ENCODE peak calls at places on chromosomes 4 and X, in four cellular contexts. V is H9, X is IMR-90, G is H1. H is an unnamed sample.

GRCh38 chr4:74716436-74716765 is 77.9 kb downstream of the BTC start:
- DNase-seq in X (no peak), V (no peak), G (no peak), H (no peak)

GRCh38 chr4:94724016-94724415 is 33.7 kb upstream of the BMPR1B start:
- DNase-seq in X (no peak), G (no peak), V (no peak), H (no peak)

GRCh38 chr4:145819246-145820181 is 119.1 kb downstream of the ZNF827 start:
- DNase-seq in G (no peak), X (no peak), V (no peak), H (no peak)

GRCh38 chrX:68915778-68916177 is 87.0 kb downstream of the EFNB1 start:
- DNase-seq in G (no peak), V (no peak), X (no peak), H (no peak)

GRCh38 chr4:185535818-185536729 is 767 bp upstream of the PDLIM3 start:
- DNase-seq in V (no peak), G (no peak), X (no peak), H (no peak)

GRCh38 chr4:137967480-137968190 is 274.5 kb downstream of the SLC7A11 start:
- DNase-seq in X (peak), V (no peak), G (no peak), H (peak)

GRCh38 chrX:132689741-132690140 is 200.9 kb upstream of the MBNL3 start:
- DNase-seq in X (no peak), G (no peak), V (no peak), H (no peak)

GRCh38 chr4:153153339-153153851 is 50.8 kb upstream of the TRIM2 start:
- DNase-seq in V (peak), X (peak), G (no peak), H (peak)

GRCh38 chr4:73691759-73692158 is 48.6 kb upstream of the CXCL8 start:
- DNase-seq in X (no peak), V (no peak), G (no peak), H (no peak)

GRCh38 chr4:7341486-7342222 is 93.1 kb downstream of the PSAPL1 start:
- DNase-seq in X (peak), V (no peak), G (no peak), H (no peak)

GRCh38 chr4:91058345-91058744 is 931.2 kb downstream of the CCSER1 start:
- DNase-seq in X (peak), G (no peak), V (no peak), H (no peak)

GRCh38 chr4:44186096-44186849 is 262.3 kb downstream of the KCTD8 start:
- DNase-seq in V (peak), X (no peak), G (no peak), H (peak)

GRCh38 chr4:7312691-7313090 is 120.4 kb downstream of the SORCS2 start:
- DNase-seq in X (no peak), V (no peak), G (no peak), H (no peak)

GRCh38 chrX:132227383-132228112 is 8.3 kb upstream of the RAP2C start:
- DNase-seq in V (no peak), G (no peak), X (peak), H (no peak)

GRCh38 chrX:147900349-147900748 is 11.4 kb upstream of the FMR1 start:
- DNase-seq in V (no peak), X (no peak), G (no peak), H (peak)

GRCh38 chrX:147902270-147902669 is 9.4 kb upstream of the FMR1 start:
- DNase-seq in X (no peak), G (no peak), V (no peak), H (no peak)

GRCh38 chrX:147901476-147902126 is 10.1 kb upstream of the FMR1 start:
- DNase-seq in V (no peak), G (no peak), X (no peak), H (no peak)

GRCh38 chrX:147898951-147899350 is 12.8 kb upstream of the FMR1 start:
- DNase-seq in X (no peak), G (no peak), V (no peak), H (no peak)

GRCh38 chrX:147899715-147900114 is 12.0 kb upstream of the FMR1 start:
- DNase-seq in G (no peak), X (no peak), V (no peak), H (no peak)
- H2BK120ac ChIP-seq in G (no peak), X (no peak), V (no peak), H (no peak)

GRCh38 chr4:110622841-110623709 is at the start of gene PITX2:
- DNase-seq in V (peak), X (peak), G (peak), H (peak)
- H2BK15ac ChIP-seq in V (peak), X (no peak), G (no peak), H (no peak)

DNA sequence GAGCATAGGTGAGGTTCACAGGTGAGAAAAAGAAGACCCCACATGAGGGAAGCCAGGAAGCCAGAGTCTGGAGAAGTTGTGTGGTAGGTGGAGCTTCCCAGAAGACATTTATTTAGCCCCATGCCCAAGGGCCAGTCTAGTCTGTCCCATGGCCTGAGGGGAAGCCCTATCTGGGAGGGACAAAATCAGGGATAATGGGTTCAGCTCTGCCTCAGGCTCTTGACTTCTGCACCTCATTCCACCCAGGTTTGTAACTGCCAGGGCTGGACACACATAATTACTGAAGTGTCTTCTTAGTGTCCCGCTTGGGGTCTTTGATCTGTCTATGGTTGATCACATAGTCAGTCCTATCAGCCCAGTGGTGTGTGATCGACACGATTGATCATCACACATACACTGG is 36.0 kb downstream of the TSC22D3 start:
- DNase-seq in V (no peak), X (no peak), G (no peak), H (no peak)
- H4K5ac ChIP-seq in V (no peak), X (no peak), G (no peak), H (no peak)

GRCh38 chr4:139153411-139154133 is 23.4 kb downstream of the ELF2 start:
- DNase-seq in G (no peak), V (no peak), X (peak), H (peak)

GRCh38 chr4:139152249-139152648 is 24.8 kb downstream of the ELF2 start:
- DNase-seq in V (no peak), X (no peak), G (no peak), H (no peak)

GRCh38 chr4:139154952-139155557 is 22.0 kb downstream of the ELF2 start:
- DNase-seq in X (no peak), V (no peak), G (no peak), H (no peak)

GRCh38 chr4:139154538-139154937 is 22.5 kb downstream of the ELF2 start:
- DNase-seq in X (no peak), G (no peak), V (peak), H (peak)

GRCh38 chr4:139154134-139154421 is 22.9 kb downstream of the ELF2 start:
- DNase-seq in X (no peak), G (no peak), V (no peak), H (no peak)
- H2BK120ac ChIP-seq in X (no peak), G (peak), V (peak), H (no peak)

GRCh38 chr4:3702084-3702521 is 64.1 kb upstream of the ADRA2C start:
- DNase-seq in G (no peak), X (no peak), V (no peak), H (no peak)

GRCh38 chr4:3700223-3700622 is 66.0 kb upstream of the ADRA2C start:
- DNase-seq in V (no peak), X (no peak), G (no peak), H (no peak)

GRCh38 chr4:3702551-3703221 is 63.5 kb upstream of the ADRA2C start:
- DNase-seq in V (no peak), X (no peak), G (no peak), H (no peak)

GRCh38 chr4:3700736-3701135 is 65.4 kb upstream of the ADRA2C start:
- DNase-seq in X (no peak), G (no peak), V (no peak), H (no peak)

DNA sequence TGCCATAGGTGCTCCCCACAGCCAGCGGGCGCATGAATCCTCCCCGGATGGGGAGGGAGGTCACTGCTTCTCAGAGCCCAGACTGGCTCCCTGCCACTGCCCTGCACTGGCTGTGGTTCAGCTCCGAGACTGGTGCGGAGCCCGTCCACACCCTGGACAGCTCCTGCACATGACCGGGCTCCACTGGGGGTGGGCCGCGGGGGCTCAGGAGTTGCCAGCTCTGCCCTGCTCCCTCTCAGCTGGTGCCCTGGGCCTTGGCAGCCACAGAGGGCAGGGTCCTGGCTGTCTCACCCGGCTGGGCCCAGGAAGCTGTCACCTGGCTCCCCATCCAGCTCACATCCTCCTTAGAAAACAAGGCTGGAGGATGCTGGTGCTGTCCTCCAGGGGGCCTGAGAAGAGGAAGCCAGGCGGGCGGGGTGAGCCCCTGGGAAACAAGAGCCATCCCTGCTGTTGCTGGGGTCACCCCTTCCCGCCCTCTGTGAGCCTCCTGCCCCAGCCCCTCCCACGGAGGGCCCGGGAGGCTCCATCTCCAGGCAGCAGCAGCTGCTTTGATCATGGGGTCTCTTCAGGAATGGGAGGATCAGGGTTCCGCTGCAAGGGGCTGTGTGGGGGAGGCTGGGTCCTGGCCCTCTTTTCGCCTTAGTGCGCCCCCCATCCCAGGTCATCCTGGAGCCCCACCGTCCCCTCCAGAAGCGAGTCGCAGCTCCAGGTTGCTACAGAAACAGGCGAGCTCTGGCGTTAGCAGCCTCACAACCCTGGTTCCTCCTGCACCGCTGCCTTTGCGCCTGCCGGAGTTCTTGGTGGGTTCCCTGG is 64.7 kb upstream of the ADRA2C start:
- DNase-seq in G (no peak), V (no peak), X (no peak), H (no peak)
- H2BK15ac ChIP-seq in G (no peak), V (no peak), X (no peak), H (no peak)

GRCh38 chr4:98581126-98581525 is 77.3 kb downstream of the TSPAN5 start:
- DNase-seq in G (no peak), X (no peak), V (no peak), H (no peak)

GRCh38 chr4:98584265-98584664 is 74.1 kb downstream of the TSPAN5 start:
- DNase-seq in V (no peak), G (no peak), X (peak), H (no peak)

GRCh38 chr4:98586634-98587354 is 71.6 kb downstream of the TSPAN5 start:
- DNase-seq in X (no peak), V (no peak), G (no peak), H (no peak)

GRCh38 chr4:98583265-98583664 is 75.1 kb downstream of the TSPAN5 start:
- DNase-seq in V (no peak), G (no peak), X (no peak), H (no peak)

GRCh38 chr4:98586231-98586630 is 72.2 kb downstream of the TSPAN5 start:
- DNase-seq in X (no peak), G (no peak), V (no peak), H (no peak)
- H4K5ac ChIP-seq in X (no peak), G (no peak), V (no peak), H (no peak)

GRCh38 chrX:12118134-12118533 is 20.1 kb upstream of the FRMPD4 start:
- DNase-seq in G (no peak), V (no peak), X (peak), H (no peak)
- H2BK120ac ChIP-seq in G (no peak), V (no peak), X (no peak), H (no peak)

GRCh38 chr4:54475546-54475945 is 182.2 kb upstream of the KIT start:
- DNase-seq in V (no peak), X (no peak), G (no peak), H (peak)

GRCh38 chr4:54473077-54473545 is 184.6 kb upstream of the KIT start:
- DNase-seq in G (no peak), X (peak), V (no peak), H (no peak)
- H2BK15ac ChIP-seq in G (no peak), X (no peak), V (no peak), H (no peak)

H was measured in mesendoderm.